ENCODE peak calls at places on chromosome 7, in seven cellular contexts. Y is stimulated activated CD8-positive, alpha-beta memory T cell treated with anti-CD3 and anti-CD28 coated beads, Interleukin-7, amount 100 ng/mL, for 1 hour; S is NCI-H345; P is D341Med; L is ovary; W is endothelial cell of umbilical vein; G is AG04449. D is an unnamed sample.

GRCh38 chr7:29442146-29442545 is 121.5 kb upstream of the PRR15 start:
- DNase-seq in L (no peak), Y (no peak), W (no peak), S (peak), G (no peak), P (peak), D (no peak)

GRCh38 chr7:96596120-96596826 is 113.4 kb downstream of the SEM1 start:
- DNase-seq in G (no peak), P (peak), L (peak), W (peak), Y (no peak), S (peak), D (peak)

GRCh38 chr7:6507906-6508305 is 43.4 kb downstream of the GRID2IP start:
- DNase-seq in Y (no peak), L (no peak), W (no peak), P (peak), S (no peak), G (no peak), D (no peak)

GRCh38 chr7:98697083-98697482 is 80.0 kb downstream of the NPTX2 start:
- DNase-seq in Y (no peak), S (no peak), G (no peak), W (no peak), P (no peak), L (no peak), D (no peak)

GRCh38 chr7:107971613-107972012 is 31.3 kb downstream of the LAMB1 start:
- DNase-seq in Y (no peak), S (no peak), L (peak), P (no peak), W (peak), G (no peak), D (no peak)

GRCh38 chr7:131950758-131951157 is 394.3 kb upstream of the PODXL start:
- DNase-seq in Y (no peak), P (no peak), G (no peak), L (no peak), S (no peak), W (no peak), D (no peak)

GRCh38 chr7:42745357-42746022 is 166.4 kb downstream of the C7orf25 start:
- DNase-seq in P (peak), W (no peak), S (no peak), G (no peak), Y (no peak), L (peak), D (no peak)

GRCh38 chr7:70598976-70599375 is 533.0 kb upstream of the GALNT17 start:
- DNase-seq in W (no peak), S (peak), G (no peak), Y (no peak), P (no peak), L (no peak), D (peak)

GRCh38 chr7:79359827-79360226 is 93.6 kb downstream of the MAGI2 start:
- DNase-seq in L (no peak), G (no peak), Y (no peak), S (no peak), P (no peak), W (no peak), D (no peak)

GRCh38 chr7:119660085-119660484 is 612.9 kb upstream of the KCND2 start:
- DNase-seq in P (no peak), S (no peak), L (no peak), G (no peak), Y (no peak), W (no peak), D (no peak)

GRCh38 chr7:134083766-134084487 is 43.2 kb upstream of the LRGUK start:
- DNase-seq in L (no peak), P (no peak), Y (no peak), S (no peak), G (no peak), W (no peak), D (no peak)

GRCh38 chr7:148905093-148905666 is 21.1 kb upstream of the EZH2 start:
- DNase-seq in Y (no peak), W (no peak), P (no peak), L (no peak), S (peak), G (no peak), D (no peak)

GRCh38 chr7:64945481-64945756 is 42.3 kb downstream of the ZNF273 start:
- DNase-seq in P (no peak), S (no peak), G (no peak), Y (no peak), W (no peak), L (no peak), D (no peak)

GRCh38 chr7:112622159-112622715 is 141.4 kb downstream of the LSMEM1 start:
- DNase-seq in W (no peak), P (no peak), Y (no peak), G (no peak), S (no peak), L (no peak), D (no peak)

GRCh38 chr7:2720024-2720423 is 32.0 kb downstream of the AMZ1 start:
- DNase-seq in Y (no peak), G (no peak), S (peak), P (peak), L (no peak), W (no peak), D (peak)

GRCh38 chr7:128168667-128169210 is 72.3 kb upstream of the LEP start:
- DNase-seq in L (no peak), P (no peak), S (no peak), W (peak), G (no peak), Y (no peak), D (no peak)

GRCh38 chr7:77859343-77859742 is 60.8 kb downstream of the PHTF2 start:
- DNase-seq in S (no peak), Y (no peak), W (no peak), P (no peak), L (no peak), G (no peak), D (no peak)

GRCh38 chr7:958221-959200 is 4.0 kb upstream of the ADAP1 start:
- DNase-seq in L (no peak), Y (no peak), G (no peak), P (no peak), S (no peak), W (no peak), D (no peak)

GRCh38 chr7:140533394-140533872 is 54.1 kb upstream of the MKRN1 start:
- DNase-seq in P (no peak), Y (no peak), W (no peak), G (no peak), L (peak), S (no peak), D (no peak)

GRCh38 chr7:151400626-151401315 is 9.1 kb downstream of the WDR86 start:
- DNase-seq in L (no peak), Y (no peak), P (no peak), S (peak), G (no peak), W (no peak), D (no peak)

GRCh38 chr7:39300276-39300675 is 265.9 kb upstream of the YAE1 start:
- DNase-seq in Y (no peak), S (no peak), L (no peak), P (no peak), G (no peak), W (no peak), D (no peak)

GRCh38 chr7:46932656-46933424 is 649.1 kb downstream of the TNS3 start:
- DNase-seq in Y (no peak), G (peak), S (no peak), L (peak), P (no peak), W (peak), D (no peak)

GRCh38 chr7:101121996-101122932 is 4.6 kb upstream of the SERPINE1 start:
- DNase-seq in G (peak), Y (no peak), W (peak), P (no peak), L (peak), S (no peak), D (no peak)

GRCh38 chr7:158388072-158388471 is 199.6 kb downstream of the PTPRN2 start:
- DNase-seq in L (no peak), W (no peak), P (no peak), S (no peak), G (no peak), Y (no peak), D (no peak)

GRCh38 chr7:66901941-66902843 is 18.8 kb upstream of the TMEM248 start:
- DNase-seq in L (no peak), S (no peak), Y (no peak), P (no peak), W (no peak), G (no peak), D (no peak)

D was measured in NCI-H187.